ENCODE peak calls at places on chromosomes 11 and 22, in five cellular contexts. One of them, this sample, is unnamed. For H3K36me3, the result is how much of the 10 kb centered on the place peaks cover.

GRCh38 chr11:11501546-11502274 is 120.1 kb downstream of the GALNT18 start:
- DNase-seq in heart right ventricle: no peak
- DNase-seq in brain microvascular endothelial cell: no peak
- DNase-seq in Peyer's patch: no peak
- DNase-seq in astrocyte: no peak
- DNase-seq in this sample: no peak

GRCh38 chr22:35330258-35330861 is 30.7 kb downstream of the TOM1 start:
- DNase-seq in heart right ventricle: peak
- DNase-seq in brain microvascular endothelial cell: peak
- DNase-seq in Peyer's patch: peak
- DNase-seq in astrocyte: peak
- DNase-seq in this sample: peak

GRCh38 chr11:86896486-86896885 is 58.7 kb downstream of the FZD4 start:
- DNase-seq in heart right ventricle: no peak
- DNase-seq in brain microvascular endothelial cell: no peak
- DNase-seq in Peyer's patch: no peak
- DNase-seq in astrocyte: peak
- DNase-seq in this sample: no peak

GRCh38 chr11:9571071-9571765 is 2.3 kb upstream of the WEE1 start:
- DNase-seq in heart right ventricle: no peak
- DNase-seq in brain microvascular endothelial cell: no peak
- DNase-seq in Peyer's patch: no peak
- DNase-seq in astrocyte: no peak
- DNase-seq in this sample: no peak

GRCh38 chr11:91081440-91082088 is 858.7 kb upstream of the CHORDC1 start:
- DNase-seq in heart right ventricle: peak
- DNase-seq in brain microvascular endothelial cell: peak
- DNase-seq in Peyer's patch: no peak
- DNase-seq in astrocyte: peak
- DNase-seq in this sample: peak

GRCh38 chr11:117457031-117457785 is 129.6 kb downstream of the CEP164 start:
- DNase-seq in heart right ventricle: no peak
- DNase-seq in brain microvascular endothelial cell: no peak
- DNase-seq in Peyer's patch: no peak
- DNase-seq in astrocyte: no peak
- DNase-seq in this sample: no peak

GRCh38 chr22:50733521-50734342 is 4.3 kb upstream of the ACR start:
- DNase-seq in heart right ventricle: peak
- DNase-seq in brain microvascular endothelial cell: no peak
- DNase-seq in Peyer's patch: peak
- DNase-seq in astrocyte: no peak
- DNase-seq in this sample: no peak

GRCh38 chr11:77035580-77035979 is 1.4 kb downstream of the B3GNT6 start:
- DNase-seq in heart right ventricle: no peak
- DNase-seq in brain microvascular endothelial cell: no peak
- DNase-seq in Peyer's patch: peak
- DNase-seq in astrocyte: no peak
- DNase-seq in this sample: peak

GRCh38 chr11:1428762-1429316 is 39.1 kb downstream of the BRSK2 start:
- DNase-seq in heart right ventricle: no peak
- DNase-seq in brain microvascular endothelial cell: no peak
- DNase-seq in Peyer's patch: no peak
- DNase-seq in astrocyte: no peak
- DNase-seq in this sample: no peak

GRCh38 chr22:45664136-45664646 is 7.4 kb upstream of the ATXN10 start:
- DNase-seq in heart right ventricle: no peak
- DNase-seq in brain microvascular endothelial cell: no peak
- DNase-seq in Peyer's patch: no peak
- DNase-seq in astrocyte: no peak
- DNase-seq in this sample: no peak

GRCh38 chr11:100574894-100575769 is 112.0 kb upstream of the ARHGAP42 start:
- DNase-seq in heart right ventricle: no peak
- DNase-seq in brain microvascular endothelial cell: no peak
- DNase-seq in Peyer's patch: no peak
- DNase-seq in astrocyte: no peak
- DNase-seq in this sample: peak

GRCh38 chr11:78397398-78397797 is 20.2 kb downstream of the GAB2 start:
- DNase-seq in heart right ventricle: no peak
- DNase-seq in brain microvascular endothelial cell: no peak
- DNase-seq in Peyer's patch: no peak
- DNase-seq in astrocyte: no peak
- DNase-seq in this sample: no peak

GRCh38 chr11:15969701-15970329 is 386.5 kb downstream of the SOX6 start:
- DNase-seq in heart right ventricle: no peak
- DNase-seq in brain microvascular endothelial cell: peak
- DNase-seq in Peyer's patch: no peak
- DNase-seq in astrocyte: peak
- DNase-seq in this sample: peak

GRCh38 chr11:122977455-122978302 is 4.0 kb downstream of the BSX start:
- DNase-seq in heart right ventricle: no peak
- DNase-seq in brain microvascular endothelial cell: no peak
- DNase-seq in Peyer's patch: no peak
- DNase-seq in astrocyte: no peak
- DNase-seq in this sample: no peak
- H3K4me3 ChIP-seq in heart right ventricle: peak
- H3K4me3 ChIP-seq in brain microvascular endothelial cell: no peak
- H3K4me3 ChIP-seq in Peyer's patch: no peak
- H3K4me3 ChIP-seq in astrocyte: no peak
- H3K4me3 ChIP-seq in this sample: no peak

DNA sequence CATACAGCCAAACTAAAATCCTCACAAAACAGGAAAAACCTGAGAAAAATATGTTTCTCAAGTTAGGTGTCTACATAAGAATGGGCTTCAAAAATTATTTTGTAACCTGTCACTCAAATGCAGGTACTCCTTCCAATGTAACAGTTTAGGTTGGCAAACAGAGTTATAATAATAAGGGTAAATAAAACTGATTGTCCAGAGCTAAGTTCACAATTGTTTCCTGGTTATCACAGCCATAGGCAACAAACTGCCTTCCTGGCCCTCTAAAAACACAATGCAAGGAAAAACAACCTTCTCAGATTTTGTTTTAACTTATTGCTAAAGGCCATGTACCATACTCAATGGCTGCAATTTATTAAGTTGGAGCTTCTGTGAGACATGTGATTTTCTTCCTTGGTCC is 36.4 kb downstream of the SNX19 start:
- DNase-seq in heart right ventricle: no peak
- DNase-seq in brain microvascular endothelial cell: no peak
- DNase-seq in Peyer's patch: no peak
- DNase-seq in astrocyte: no peak
- DNase-seq in this sample: no peak
- H3K36me3 ChIP-seq in heart right ventricle: under half
- H3K36me3 ChIP-seq in brain microvascular endothelial cell: half or more
- H3K36me3 ChIP-seq in Peyer's patch: under half
- H3K36me3 ChIP-seq in astrocyte: half or more
- H3K36me3 ChIP-seq in this sample: under half

DNA sequence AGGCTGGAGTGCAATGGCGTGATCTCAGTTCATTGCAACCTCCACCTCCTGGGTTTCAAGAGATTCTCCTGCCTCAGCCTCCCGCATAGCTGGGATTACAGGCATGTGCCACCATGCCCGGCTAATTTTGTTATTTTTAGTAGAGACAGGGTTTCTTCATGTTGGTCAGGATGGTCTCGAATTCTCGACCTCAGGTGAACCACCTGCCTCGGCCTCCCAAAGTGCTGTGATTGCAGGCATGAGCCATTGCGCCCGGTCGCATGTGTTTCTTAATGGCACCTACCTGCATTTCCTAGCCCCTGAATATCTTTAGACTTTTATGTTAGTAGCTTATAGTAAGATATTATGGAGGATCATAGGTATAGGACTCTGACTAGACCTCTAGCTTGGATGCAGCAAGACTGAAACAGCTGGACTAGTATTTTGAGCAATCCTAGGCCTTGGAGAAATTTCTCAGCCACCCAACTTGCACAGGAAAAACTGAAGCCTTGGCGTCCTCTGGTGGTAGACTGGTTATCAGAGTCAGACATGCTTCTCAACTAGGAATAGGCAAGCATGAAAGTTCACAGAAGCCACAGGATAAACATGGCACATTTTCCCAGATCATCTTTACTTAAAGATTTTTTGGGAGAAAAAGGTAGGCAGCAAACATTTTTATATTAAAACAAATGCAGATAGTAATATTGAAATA is 22.7 kb upstream of the C1QTNF4 start:
- DNase-seq in heart right ventricle: peak
- DNase-seq in brain microvascular endothelial cell: peak
- DNase-seq in Peyer's patch: peak
- DNase-seq in astrocyte: peak
- DNase-seq in this sample: peak
- TF ChIP-seq CTCF in heart right ventricle: peak
- TF ChIP-seq CTCF in brain microvascular endothelial cell: peak
- TF ChIP-seq CTCF in Peyer's patch: peak
- TF ChIP-seq CTCF in astrocyte: peak
- TF ChIP-seq CTCF in this sample: peak

GRCh38 chr22:27792452-27793165 is 8.9 kb downstream of the MN1 start:
- DNase-seq in heart right ventricle: no peak
- DNase-seq in brain microvascular endothelial cell: no peak
- DNase-seq in Peyer's patch: no peak
- DNase-seq in astrocyte: no peak
- DNase-seq in this sample: no peak

GRCh38 chr22:27791494-27792241 is 9.9 kb downstream of the MN1 start:
- DNase-seq in heart right ventricle: no peak
- DNase-seq in brain microvascular endothelial cell: no peak
- DNase-seq in Peyer's patch: no peak
- DNase-seq in astrocyte: no peak
- DNase-seq in this sample: no peak

GRCh38 chr22:27788889-27789288 is 12.7 kb downstream of the MN1 start:
- DNase-seq in heart right ventricle: no peak
- DNase-seq in brain microvascular endothelial cell: no peak
- DNase-seq in Peyer's patch: no peak
- DNase-seq in astrocyte: peak
- DNase-seq in this sample: no peak

GRCh38 chr22:27794244-27794643 is 7.3 kb downstream of the MN1 start:
- DNase-seq in heart right ventricle: no peak
- DNase-seq in brain microvascular endothelial cell: no peak
- DNase-seq in Peyer's patch: no peak
- DNase-seq in astrocyte: no peak
- DNase-seq in this sample: no peak

DNA sequence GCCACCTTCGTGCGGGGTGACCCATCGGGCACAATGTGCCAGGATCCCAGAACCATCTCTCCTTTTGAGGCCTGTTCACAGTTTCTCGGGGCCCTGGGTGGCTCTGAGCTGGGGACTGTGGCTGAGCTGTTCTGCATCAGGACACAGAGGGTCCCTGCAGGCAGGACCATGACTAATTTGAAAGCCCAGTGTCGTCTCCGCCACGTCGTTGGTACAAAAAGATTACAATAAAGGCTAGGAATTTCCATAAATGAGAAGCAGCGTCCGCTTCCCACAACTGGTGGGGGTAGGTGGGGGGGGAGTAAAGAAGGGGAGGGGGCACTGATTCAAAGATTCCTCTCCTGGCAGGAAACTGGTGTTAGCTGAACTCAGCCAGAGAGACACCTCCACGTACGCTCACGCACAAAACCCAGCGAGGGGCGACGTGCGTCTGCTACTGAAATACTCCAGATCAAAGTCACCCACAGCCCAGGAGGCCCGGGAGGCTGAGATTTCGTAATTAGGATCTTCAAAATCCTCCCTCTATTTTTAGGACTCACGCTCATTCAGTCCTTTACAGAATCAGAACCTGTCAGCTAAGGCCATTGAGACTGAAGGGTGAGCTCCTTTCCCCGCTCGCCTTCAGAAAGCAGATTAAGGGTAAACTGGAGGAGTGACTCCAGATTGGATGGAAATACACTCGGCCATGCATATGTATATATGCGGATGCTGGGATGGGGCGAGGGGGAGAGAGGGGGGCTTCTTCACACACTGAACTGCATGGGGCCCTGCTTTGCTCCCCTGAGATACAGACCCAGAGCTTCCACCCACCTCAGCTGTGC is 10.9 kb downstream of the MN1 start:
- DNase-seq in heart right ventricle: no peak
- DNase-seq in brain microvascular endothelial cell: no peak
- DNase-seq in Peyer's patch: no peak
- DNase-seq in astrocyte: peak
- DNase-seq in this sample: no peak
- H3K4me3 ChIP-seq in heart right ventricle: peak
- H3K4me3 ChIP-seq in brain microvascular endothelial cell: no peak
- H3K4me3 ChIP-seq in Peyer's patch: no peak
- H3K4me3 ChIP-seq in astrocyte: peak
- H3K4me3 ChIP-seq in this sample: no peak

GRCh38 chr22:24412274-24412673 is 15.1 kb upstream of the ADORA2A start:
- DNase-seq in heart right ventricle: no peak
- DNase-seq in brain microvascular endothelial cell: no peak
- DNase-seq in Peyer's patch: no peak
- DNase-seq in astrocyte: no peak
- DNase-seq in this sample: no peak
- H3K36me3 ChIP-seq in heart right ventricle: under half
- H3K36me3 ChIP-seq in brain microvascular endothelial cell: under half
- H3K36me3 ChIP-seq in Peyer's patch: under half
- H3K36me3 ChIP-seq in astrocyte: under half
- H3K36me3 ChIP-seq in this sample: under half

DNA sequence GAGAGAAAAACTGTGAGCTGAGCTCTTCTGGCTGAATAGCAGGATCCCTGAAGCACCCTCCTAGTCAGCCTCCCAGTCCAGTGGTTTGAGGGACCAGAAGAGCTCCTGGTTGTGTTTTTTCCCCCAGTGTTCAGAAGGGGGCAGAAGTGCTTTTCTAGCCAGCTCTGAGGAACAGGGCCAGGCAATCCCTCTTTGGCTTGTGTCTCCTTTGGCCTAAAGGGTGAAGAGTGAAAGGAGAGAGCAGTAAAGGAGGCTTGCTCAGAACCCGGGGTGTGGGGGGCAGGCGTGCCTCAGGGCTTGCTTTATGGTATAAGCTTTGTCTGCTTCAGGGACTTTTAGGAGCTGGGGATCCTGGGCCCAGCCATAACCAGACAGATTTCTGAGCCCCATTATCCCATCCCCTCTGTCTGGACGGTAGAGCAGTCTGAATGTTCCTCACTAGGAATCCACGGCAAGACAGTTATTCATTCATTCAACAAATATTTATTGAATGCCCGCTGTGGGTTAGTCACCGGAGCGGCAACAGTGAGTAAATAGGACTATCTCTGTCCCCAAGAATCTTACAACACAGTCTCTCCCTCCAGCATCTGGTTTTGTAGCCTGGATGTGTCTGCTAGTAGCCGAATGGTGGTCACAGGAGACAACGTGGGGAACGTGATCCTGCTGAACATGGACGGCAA is 14.5 kb downstream of the ACP2 start:
- DNase-seq in heart right ventricle: peak
- DNase-seq in brain microvascular endothelial cell: peak
- DNase-seq in Peyer's patch: no peak
- DNase-seq in astrocyte: peak
- DNase-seq in this sample: peak
- TF ChIP-seq CTCF in heart right ventricle: peak
- TF ChIP-seq CTCF in brain microvascular endothelial cell: peak
- TF ChIP-seq CTCF in Peyer's patch: no peak
- TF ChIP-seq CTCF in astrocyte: no peak
- TF ChIP-seq CTCF in this sample: peak

GRCh38 chr11:74641905-74642304 is 49.5 kb downstream of the POLD3 start:
- DNase-seq in heart right ventricle: no peak
- DNase-seq in brain microvascular endothelial cell: no peak
- DNase-seq in Peyer's patch: no peak
- DNase-seq in astrocyte: no peak
- DNase-seq in this sample: no peak

GRCh38 chr11:74636633-74637184 is 44.3 kb downstream of the POLD3 start:
- DNase-seq in heart right ventricle: no peak
- DNase-seq in brain microvascular endothelial cell: peak
- DNase-seq in Peyer's patch: no peak
- DNase-seq in astrocyte: peak
- DNase-seq in this sample: peak

GRCh38 chr11:74641289-74641688 is 48.9 kb downstream of the POLD3 start:
- DNase-seq in heart right ventricle: no peak
- DNase-seq in brain microvascular endothelial cell: no peak
- DNase-seq in Peyer's patch: no peak
- DNase-seq in astrocyte: no peak
- DNase-seq in this sample: no peak

GRCh38 chr11:74642912-74643311 is 50.5 kb downstream of the POLD3 start:
- DNase-seq in heart right ventricle: no peak
- DNase-seq in brain microvascular endothelial cell: no peak
- DNase-seq in Peyer's patch: no peak
- DNase-seq in astrocyte: no peak
- DNase-seq in this sample: no peak

GRCh38 chr11:74639533-74639932 is 47.2 kb downstream of the POLD3 start:
- DNase-seq in heart right ventricle: no peak
- DNase-seq in brain microvascular endothelial cell: no peak
- DNase-seq in Peyer's patch: no peak
- DNase-seq in astrocyte: no peak
- DNase-seq in this sample: no peak
- H3K4me3 ChIP-seq in heart right ventricle: no peak
- H3K4me3 ChIP-seq in brain microvascular endothelial cell: no peak
- H3K4me3 ChIP-seq in Peyer's patch: no peak
- H3K4me3 ChIP-seq in astrocyte: no peak
- H3K4me3 ChIP-seq in this sample: no peak